ENCODE peak calls at places on chromosomes 7 and 10, in six cellular contexts. R, O, E, I, U and W are unnamed samples.
A peak's percentile ranks its signal among the peaks of the same experiment; 100 is the strongest.

GRCh38 chr10:28492556-28492955 is 40.4 kb upstream of the WAC start:
- DNase-seq in U (no peak), R (no peak), O (no peak), I (no peak), E (no peak), W (no peak)

GRCh38 chr10:53479365-53479764 is 706.8 kb upstream of the MBL2 start:
- DNase-seq in O (no peak), E (no peak), I (no peak), R (no peak), U (no peak), W (no peak)

GRCh38 chr10:48554668-48555067 is 50.2 kb downstream of the ARHGAP22 start:
- DNase-seq in I (no peak), R (no peak), E (no peak), O (no peak), U (no peak), W (no peak)

GRCh38 chr7:4156190-4156589 is 525.9 kb upstream of the FOXK1 start:
- DNase-seq in I (no peak), E (no peak), R (no peak), O (no peak), U (no peak), W (no peak)

GRCh38 chr7:104951546-104951945 is 62.5 kb upstream of the KMT2E start:
- DNase-seq in I (no peak), U (no peak), R (no peak), E (no peak), O (no peak), W (no peak)

GRCh38 chr10:94546058-94546595 is 539 bp downstream of the HELLS start:
- DNase-seq in R (no peak), O (no peak), U (peak; percentile 5), I (no peak), E (no peak), W (peak; percentile 27)

GRCh38 chr10:74171625-74172024 is 20.6 kb downstream of the ADK start:
- DNase-seq in E (no peak), O (no peak), R (no peak), I (no peak), U (peak; percentile 26), W (no peak)

GRCh38 chr7:45661302-45661995 is 87.3 kb downstream of the ADCY1 start:
- DNase-seq in E (no peak), U (no peak), I (no peak), O (no peak), R (no peak), W (peak; percentile 12)

GRCh38 chr7:16431646-16432424 is 10.5 kb upstream of the CRPPA start:
- DNase-seq in U (no peak), O (no peak), E (peak; percentile 50), R (no peak), I (no peak), W (peak; percentile 52)

GRCh38 chr7:70668606-70669358 is 463.2 kb upstream of the GALNT17 start:
- DNase-seq in R (peak; percentile 55), O (no peak), E (no peak), U (no peak), I (no peak), W (no peak)

GRCh38 chr10:91589015-91589655 is 43.7 kb downstream of the PPP1R3C start:
- DNase-seq in I (no peak), E (no peak), R (no peak), O (no peak), U (peak; percentile 18), W (no peak)

GRCh38 chr7:65946895-65947294 is 35.1 kb downstream of the GUSB start:
- DNase-seq in U (peak; percentile 58), R (no peak), O (no peak), E (no peak), I (no peak), W (no peak)